ENCODE peak calls at places on chromosomes 16 and 17, in five cellular contexts. F, P, U, S and C are unnamed samples.
A peak's percentile ranks its signal among the peaks of the same experiment; 100 is the strongest.

GRCh38 chr16:84553873-84554399 is 49.5 kb upstream of the MEAK7 start:
- DNase-seq in P (no peak), S (no peak), U (no peak), F (no peak), C (no peak)

GRCh38 chr17:63436523-63437110 is 9.5 kb downstream of the CYB561 start:
- DNase-seq in U (no peak), S (no peak), P (peak; percentile 63), F (peak; percentile 95), C (no peak)

GRCh38 chr17:3213587-3213986 is 6.1 kb downstream of the OR1A1 start:
- DNase-seq in S (no peak), F (no peak), U (no peak), P (no peak), C (no peak)

GRCh38 chr17:17959520-17960361 is 12.5 kb downstream of the TOM1L2 start:
- DNase-seq in U (no peak), F (no peak), S (no peak), P (no peak), C (no peak)

GRCh38 chr17:56142325-56142724 is 10.9 kb upstream of the ANKFN1 start:
- DNase-seq in U (no peak), P (no peak), S (no peak), F (no peak), C (no peak)

GRCh38 chr17:77882481-77883212 is 75.9 kb upstream of the TNRC6C start:
- DNase-seq in U (no peak), P (peak; percentile 44), F (peak; percentile 9), S (peak; percentile 51), C (peak; percentile 19)

GRCh38 chr16:67030221-67030962 is 1.4 kb downstream of the CBFB start:
- DNase-seq in U (no peak), F (peak; percentile 26), P (no peak), S (no peak), C (no peak)

GRCh38 chr16:66238696-66239095 is 127.8 kb upstream of the CDH5 start:
- DNase-seq in P (no peak), S (no peak), F (no peak), U (no peak), C (no peak)

GRCh38 chr16:47617732-47618131 is 156.6 kb downstream of the PHKB start:
- DNase-seq in P (no peak), U (no peak), F (no peak), S (no peak), C (no peak)

GRCh38 chr16:89450537-89450936 is 39.8 kb downstream of the ANKRD11 start:
- DNase-seq in U (no peak), S (no peak), F (no peak), P (no peak), C (no peak)

GRCh38 chr17:64354824-64355535 is 35.7 kb downstream of the PECAM1 start:
- DNase-seq in F (no peak), P (no peak), S (no peak), U (no peak), C (no peak)

GRCh38 chr17:74453665-74454196 is 12.7 kb upstream of the CD300A start:
- DNase-seq in U (peak; percentile 83), F (no peak), P (peak; percentile 94), S (peak; percentile 93), C (no peak)

GRCh38 chr17:81253358-81254131 is 14.4 kb downstream of the NDUFAF8 start:
- DNase-seq in S (peak; percentile 55), F (peak; percentile 72), P (peak; percentile 57), U (no peak), C (peak; percentile 68)

GRCh38 chr16:75063549-75064082 is 53.0 kb downstream of the LDHD start:
- DNase-seq in S (no peak), P (no peak), F (no peak), U (no peak), C (no peak)
- TF ChIP-seq CTCF in S (no peak), P (no peak), F (no peak), U (no peak), C (no peak)

DNA sequence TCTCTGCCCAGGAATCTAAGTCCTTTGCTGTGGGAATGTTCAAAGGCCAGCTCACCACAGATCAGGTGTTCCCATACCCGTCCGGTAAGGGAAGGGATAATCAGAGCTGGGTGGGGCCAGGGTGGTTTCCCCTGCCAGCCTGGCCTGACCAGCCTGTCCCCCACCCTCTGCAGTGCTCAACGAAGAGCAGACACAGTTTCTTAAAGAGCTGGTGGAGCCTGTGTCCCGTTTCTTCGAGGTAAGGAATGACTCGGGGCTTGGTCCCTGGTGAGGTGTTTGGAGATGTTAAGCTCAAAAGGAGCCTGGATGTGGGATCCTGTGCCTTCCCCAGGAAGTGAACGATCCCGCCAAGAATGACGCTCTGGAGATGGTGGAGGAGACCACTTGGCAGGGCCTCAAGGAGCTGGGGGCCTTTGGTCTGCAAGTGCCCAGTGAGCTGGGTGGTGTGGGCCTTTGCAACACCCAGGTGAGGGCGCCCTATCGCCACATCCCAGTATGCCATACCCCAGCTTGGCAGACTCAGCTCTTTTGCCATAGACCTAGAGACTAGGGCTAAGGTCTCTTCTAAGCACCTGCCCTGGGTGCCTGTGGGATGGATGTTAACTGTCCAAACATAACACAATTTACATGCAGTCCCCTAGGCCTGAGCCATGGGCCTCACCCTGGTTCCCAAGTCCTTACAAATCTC is 999 bp downstream of the ACADVL start:
- DNase-seq in U (peak; percentile 79), S (peak; percentile 70), F (peak; percentile 80), P (peak; percentile 70), C (peak; percentile 54)
- TF ChIP-seq CTCF in U (peak; percentile 79), S (peak; percentile 48), F (peak; percentile 64), P (no peak), C (no peak)

GRCh38 chr17:79168486-79169055 is 93.9 kb downstream of the ENGASE start:
- DNase-seq in S (no peak), P (no peak), U (no peak), F (no peak), C (no peak)
- TF ChIP-seq CTCF in S (no peak), P (no peak), U (no peak), F (peak; percentile 48), C (no peak)

GRCh38 chr16:53414381-53414780 is 19.9 kb upstream of the RBL2 start:
- DNase-seq in P (no peak), S (no peak), U (no peak), F (no peak), C (no peak)
- TF ChIP-seq CTCF in P (no peak), S (no peak), U (no peak), F (no peak), C (no peak)

GRCh38 chr16:54285414-54286066 is 1.0 kb downstream of the IRX3 start:
- DNase-seq in S (no peak), P (peak; percentile 56), F (peak; percentile 25), U (no peak), C (peak; percentile 40)
- TF ChIP-seq CTCF in S (no peak), P (no peak), F (no peak), U (no peak), C (no peak)

GRCh38 chr17:8273884-8274444 is 14.5 kb upstream of the RANGRF start:
- DNase-seq in P (no peak), F (no peak), U (no peak), S (peak; percentile 31), C (no peak)
- TF ChIP-seq CTCF in P (no peak), F (no peak), U (no peak), S (no peak), C (no peak)

GRCh38 chr17:28426081-28426519 is 20.1 kb upstream of the SLC46A1 start:
- DNase-seq in U (no peak), F (peak; percentile 41), S (no peak), P (peak; percentile 37), C (peak; percentile 49)
- TF ChIP-seq CTCF in U (peak; percentile 34), F (peak; percentile 44), S (peak; percentile 37), P (no peak), C (peak; percentile 50)

GRCh38 chr16:82630688-82631087 is 3.9 kb downstream of the CDH13 start:
- DNase-seq in F (no peak), S (no peak), P (no peak), U (no peak), C (no peak)
- TF ChIP-seq CTCF in F (no peak), S (no peak), P (no peak), U (peak; percentile 16), C (no peak)

GRCh38 chr17:1769826-1770477 is 8.1 kb downstream of the SERPINF1 start:
- DNase-seq in P (no peak), U (no peak), F (no peak), S (no peak), C (peak; percentile 33)

GRCh38 chr17:1766382-1767135 is 4.7 kb downstream of the SERPINF1 start:
- DNase-seq in P (no peak), F (no peak), S (no peak), U (no peak), C (no peak)

GRCh38 chr17:1765576-1765975 is 3.7 kb downstream of the SERPINF1 start:
- DNase-seq in P (no peak), F (no peak), U (no peak), S (no peak), C (no peak)

GRCh38 chr17:1764274-1764673 is 2.4 kb downstream of the SERPINF1 start:
- DNase-seq in S (peak; percentile 65), F (peak; percentile 66), P (peak; percentile 66), U (peak; percentile 96), C (peak; percentile 42)

DNA sequence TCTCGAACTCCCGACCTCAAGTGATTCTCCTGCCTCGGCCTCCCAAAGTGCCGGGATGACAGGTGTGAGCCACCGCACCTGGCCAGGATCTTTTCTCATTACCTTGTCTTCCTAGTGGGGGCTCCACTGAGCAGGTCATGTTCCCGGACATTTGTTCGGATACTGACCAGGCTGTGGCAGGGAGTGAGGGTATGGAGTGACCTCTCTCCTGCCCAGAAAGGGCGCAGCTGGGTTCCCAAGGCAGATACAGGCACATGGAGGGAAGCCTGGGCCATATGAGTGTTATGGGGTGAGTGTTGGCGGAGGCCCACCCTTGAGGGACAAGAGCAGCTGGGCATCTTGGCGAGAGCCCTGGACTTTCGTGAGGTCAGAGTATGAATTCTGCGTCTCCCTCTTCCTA is 5.5 kb downstream of the SERPINF1 start:
- DNase-seq in S (no peak), P (no peak), U (no peak), F (no peak), C (no peak)
- TF ChIP-seq CTCF in S (no peak), P (no peak), U (no peak), F (no peak), C (peak; percentile 28)